ENCODE peak calls at places on chromosome 9, in ten cellular contexts. One of them, this sample, is unnamed.
A peak's percentile ranks its signal among the peaks of the same experiment; 100 is the strongest.

GRCh38 chr9:18489861-18490260 is 15.9 kb downstream of the ADAMTSL1 start:
- DNase-seq in BE2C: no peak
- DNase-seq in osteocyte: no peak
- DNase-seq in activated CD8-positive, alpha-beta T cell treated with anti-CD3 and anti-CD28 coated beads, Interleukin-2, amount 10 ng/mL, durations not matched to agents 7 days and 5 days: no peak
- DNase-seq in activated T-cell treated with anti-CD3 and anti-CD28 coated beads for 24 hours: no peak
- DNase-seq in progenitor cell of endocrine pancreas: no peak
- DNase-seq in IMR-90: peak; percentile 75
- DNase-seq in hippocampal formation: no peak
- DNase-seq in erythroblast: no peak
- DNase-seq in ELF-1: no peak
- DNase-seq in this sample: no peak

GRCh38 chr9:128192601-128193371 is 1.4 kb upstream of the CIZ1 start:
- DNase-seq in BE2C: peak; percentile 92
- DNase-seq in osteocyte: no peak
- DNase-seq in activated CD8-positive, alpha-beta T cell treated with anti-CD3 and anti-CD28 coated beads, Interleukin-2, amount 10 ng/mL, durations not matched to agents 7 days and 5 days: peak; percentile 73
- DNase-seq in activated T-cell treated with anti-CD3 and anti-CD28 coated beads for 24 hours: peak; percentile 48
- DNase-seq in progenitor cell of endocrine pancreas: no peak
- DNase-seq in IMR-90: peak; percentile 60
- DNase-seq in hippocampal formation: no peak
- DNase-seq in erythroblast: peak; percentile 33
- DNase-seq in ELF-1: peak; percentile 95
- DNase-seq in this sample: peak; percentile 94

GRCh38 chr9:83981126-83981871 is 694 bp downstream of the RMI1 start:
- DNase-seq in BE2C: peak; percentile 52
- DNase-seq in osteocyte: no peak
- DNase-seq in activated CD8-positive, alpha-beta T cell treated with anti-CD3 and anti-CD28 coated beads, Interleukin-2, amount 10 ng/mL, durations not matched to agents 7 days and 5 days: peak; percentile 41
- DNase-seq in activated T-cell treated with anti-CD3 and anti-CD28 coated beads for 24 hours: peak; percentile 25
- DNase-seq in progenitor cell of endocrine pancreas: no peak
- DNase-seq in IMR-90: peak; percentile 35
- DNase-seq in hippocampal formation: no peak
- DNase-seq in erythroblast: peak; percentile 77
- DNase-seq in ELF-1: peak; percentile 53
- DNase-seq in this sample: peak; percentile 58

GRCh38 chr9:89675403-89675771 is 70.6 kb downstream of the GADD45G start:
- DNase-seq in BE2C: peak; percentile 81
- DNase-seq in osteocyte: no peak
- DNase-seq in activated CD8-positive, alpha-beta T cell treated with anti-CD3 and anti-CD28 coated beads, Interleukin-2, amount 10 ng/mL, durations not matched to agents 7 days and 5 days: no peak
- DNase-seq in activated T-cell treated with anti-CD3 and anti-CD28 coated beads for 24 hours: no peak
- DNase-seq in progenitor cell of endocrine pancreas: no peak
- DNase-seq in IMR-90: no peak
- DNase-seq in hippocampal formation: no peak
- DNase-seq in erythroblast: no peak
- DNase-seq in ELF-1: no peak
- DNase-seq in this sample: no peak

GRCh38 chr9:132032584-132032945 is 47.1 kb downstream of the MED27 start:
- DNase-seq in BE2C: no peak
- DNase-seq in osteocyte: no peak
- DNase-seq in activated CD8-positive, alpha-beta T cell treated with anti-CD3 and anti-CD28 coated beads, Interleukin-2, amount 10 ng/mL, durations not matched to agents 7 days and 5 days: no peak
- DNase-seq in activated T-cell treated with anti-CD3 and anti-CD28 coated beads for 24 hours: no peak
- DNase-seq in progenitor cell of endocrine pancreas: no peak
- DNase-seq in IMR-90: no peak
- DNase-seq in hippocampal formation: no peak
- DNase-seq in erythroblast: no peak
- DNase-seq in ELF-1: peak; percentile 35
- DNase-seq in this sample: no peak

GRCh38 chr9:126023962-126024361 is 276.8 kb downstream of the PBX3 start:
- DNase-seq in BE2C: no peak
- DNase-seq in osteocyte: no peak
- DNase-seq in activated CD8-positive, alpha-beta T cell treated with anti-CD3 and anti-CD28 coated beads, Interleukin-2, amount 10 ng/mL, durations not matched to agents 7 days and 5 days: no peak
- DNase-seq in activated T-cell treated with anti-CD3 and anti-CD28 coated beads for 24 hours: no peak
- DNase-seq in progenitor cell of endocrine pancreas: no peak
- DNase-seq in IMR-90: no peak
- DNase-seq in hippocampal formation: no peak
- DNase-seq in erythroblast: no peak
- DNase-seq in ELF-1: no peak
- DNase-seq in this sample: no peak

GRCh38 chr9:112028242-112029221 is 131.9 kb downstream of the UGCG start:
- DNase-seq in BE2C: no peak
- DNase-seq in osteocyte: no peak
- DNase-seq in activated CD8-positive, alpha-beta T cell treated with anti-CD3 and anti-CD28 coated beads, Interleukin-2, amount 10 ng/mL, durations not matched to agents 7 days and 5 days: no peak
- DNase-seq in activated T-cell treated with anti-CD3 and anti-CD28 coated beads for 24 hours: no peak
- DNase-seq in progenitor cell of endocrine pancreas: no peak
- DNase-seq in IMR-90: no peak
- DNase-seq in hippocampal formation: no peak
- DNase-seq in erythroblast: no peak
- DNase-seq in ELF-1: no peak
- DNase-seq in this sample: no peak

GRCh38 chr9:95785209-95785608 is 90.3 kb upstream of the ERCC6L2 start:
- DNase-seq in BE2C: no peak
- DNase-seq in osteocyte: no peak
- DNase-seq in activated CD8-positive, alpha-beta T cell treated with anti-CD3 and anti-CD28 coated beads, Interleukin-2, amount 10 ng/mL, durations not matched to agents 7 days and 5 days: no peak
- DNase-seq in activated T-cell treated with anti-CD3 and anti-CD28 coated beads for 24 hours: no peak
- DNase-seq in progenitor cell of endocrine pancreas: no peak
- DNase-seq in IMR-90: peak; percentile 52
- DNase-seq in hippocampal formation: no peak
- DNase-seq in erythroblast: no peak
- DNase-seq in ELF-1: no peak
- DNase-seq in this sample: no peak

GRCh38 chr9:95552814-95553546 is 36.2 kb upstream of the PTCH1 start:
- DNase-seq in BE2C: no peak
- DNase-seq in osteocyte: no peak
- DNase-seq in activated CD8-positive, alpha-beta T cell treated with anti-CD3 and anti-CD28 coated beads, Interleukin-2, amount 10 ng/mL, durations not matched to agents 7 days and 5 days: no peak
- DNase-seq in activated T-cell treated with anti-CD3 and anti-CD28 coated beads for 24 hours: peak; percentile 2
- DNase-seq in progenitor cell of endocrine pancreas: peak; percentile 15
- DNase-seq in IMR-90: no peak
- DNase-seq in hippocampal formation: no peak
- DNase-seq in erythroblast: peak; percentile 47
- DNase-seq in ELF-1: peak; percentile 65
- DNase-seq in this sample: no peak

This sample was measured in RWPE1.